ENCODE peak calls at places on chromosomes 11 and 22, in nine cellular contexts. W, J, O, X, B, A, Z, L and Q are unnamed samples.

GRCh38 chr11:70853103-70853830 is 399.1 kb downstream of the SHANK2 start:
- DNase-seq in W (no peak), J (no peak), O (no peak), X (no peak), B (no peak), A (no peak), Z (no peak), L (no peak), Q (no peak)

GRCh38 chr22:35568751-35569725 is 28.4 kb downstream of the RASD2 start:
- DNase-seq in W (no peak), J (no peak), O (peak), X (peak), B (no peak), A (peak), Z (peak), L (no peak), Q (no peak)

GRCh38 chr11:44944181-44944852 is 6.4 kb downstream of the TP53I11 start:
- DNase-seq in W (no peak), J (no peak), O (no peak), X (no peak), B (peak), A (no peak), Z (no peak), L (no peak), Q (no peak)

GRCh38 chr22:29767289-29768051 is at the start of gene UQCR10:
- DNase-seq in W (peak), J (peak), O (peak), X (peak), B (peak), A (peak), Z (peak), L (peak), Q (peak)

GRCh38 chr22:24730864-24731263 is 43.7 kb downstream of the PIWIL3 start:
- DNase-seq in W (no peak), J (no peak), O (no peak), X (no peak), B (no peak), A (no peak), Z (no peak), L (no peak), Q (no peak)

GRCh38 chr11:113577356-113578163 is 102.4 kb upstream of the DRD2 start:
- DNase-seq in W (no peak), J (no peak), O (no peak), X (no peak), B (no peak), A (no peak), Z (no peak), L (no peak), Q (no peak)

GRCh38 chr22:38824587-38824986 is 19.2 kb downstream of the NPTXR start:
- DNase-seq in W (peak), J (no peak), O (peak), X (peak), B (no peak), A (peak), Z (peak), L (peak), Q (peak)

GRCh38 chr22:44893731-44894080 is 116.1 kb downstream of the PHF21B start:
- DNase-seq in W (no peak), J (no peak), O (no peak), X (no peak), B (no peak), A (no peak), Z (no peak), L (no peak), Q (no peak)

GRCh38 chr11:25927391-25927790 is 404.5 kb upstream of the ANO3 start:
- DNase-seq in W (no peak), J (no peak), O (no peak), X (no peak), B (no peak), A (no peak), Z (no peak), L (no peak), Q (no peak)

GRCh38 chr11:8779732-8780131 is 97.1 kb downstream of the RPL27A start:
- DNase-seq in W (no peak), J (no peak), O (no peak), X (no peak), B (no peak), A (no peak), Z (no peak), L (no peak), Q (no peak)

GRCh38 chr22:41398921-41399320 is 17.2 kb downstream of the TEF start:
- DNase-seq in W (no peak), J (no peak), O (no peak), X (no peak), B (no peak), A (no peak), Z (no peak), L (no peak), Q (no peak)

GRCh38 chr22:20463324-20464095 is 25.9 kb upstream of the SCARF2 start:
- DNase-seq in W (no peak), J (no peak), O (no peak), X (no peak), B (peak), A (no peak), Z (no peak), L (no peak), Q (no peak)

GRCh38 chr11:60345489-60345888 is 18.4 kb downstream of the MS4A6E start:
- DNase-seq in W (peak), J (no peak), O (peak), X (no peak), B (no peak), A (peak), Z (no peak), L (peak), Q (peak)

GRCh38 chr11:85346484-85346883 is 280.7 kb downstream of the DLG2 start:
- DNase-seq in W (no peak), J (no peak), O (no peak), X (no peak), B (no peak), A (no peak), Z (no peak), L (no peak), Q (no peak)

GRCh38 chr22:31155425-31155824 is 4.6 kb upstream of the RNF185 start:
- DNase-seq in W (no peak), J (no peak), O (no peak), X (peak), B (no peak), A (peak), Z (peak), L (no peak), Q (no peak)

GRCh38 chr11:55942785-55943392 is 6.7 kb upstream of the OR5I1 start:
- DNase-seq in W (no peak), J (no peak), O (peak), X (peak), B (no peak), A (peak), Z (peak), L (no peak), Q (no peak)

GRCh38 chr22:25144522-25144921 is 55.1 kb upstream of the CRYBB3 start:
- DNase-seq in W (no peak), J (no peak), O (no peak), X (no peak), B (no peak), A (no peak), Z (no peak), L (no peak), Q (no peak)

GRCh38 chr11:119728651-119729580 is at the start of gene NECTIN1:
- DNase-seq in W (peak), J (peak), O (peak), X (peak), B (peak), A (peak), Z (peak), L (peak), Q (peak)

GRCh38 chr11:9363954-9364912 is 20.2 kb upstream of the IPO7 start:
- DNase-seq in W (peak), J (peak), O (peak), X (peak), B (peak), A (peak), Z (peak), L (peak), Q (peak)

GRCh38 chr11:63699906-63700305 is 18.6 kb downstream of the RTN3 start:
- DNase-seq in W (no peak), J (no peak), O (no peak), X (no peak), B (no peak), A (no peak), Z (no peak), L (no peak), Q (no peak)

GRCh38 chr11:122778148-122778547 is 60.2 kb upstream of the CRTAM start:
- DNase-seq in W (no peak), J (no peak), O (peak), X (no peak), B (no peak), A (peak), Z (no peak), L (no peak), Q (no peak)

GRCh38 chr11:110249066-110249465 is 47.3 kb downstream of the RDX start:
- DNase-seq in W (no peak), J (no peak), O (no peak), X (no peak), B (no peak), A (peak), Z (peak), L (no peak), Q (no peak)

GRCh38 chr11:32817843-32818183 is 11.9 kb upstream of the PRRG4 start:
- DNase-seq in W (no peak), J (no peak), O (no peak), X (no peak), B (no peak), A (no peak), Z (no peak), L (no peak), Q (no peak)

GRCh38 chr11:126481303-126481680 is 125.8 kb downstream of the ST3GAL4 start:
- DNase-seq in W (no peak), J (no peak), O (no peak), X (no peak), B (no peak), A (no peak), Z (no peak), L (no peak), Q (no peak)

GRCh38 chr11:48170840-48171233 is 45.8 kb upstream of the OR4B1 start:
- DNase-seq in W (no peak), J (no peak), O (no peak), X (peak), B (no peak), A (peak), Z (peak), L (no peak), Q (no peak)

GRCh38 chr22:44538518-44539315 is 40.7 kb upstream of the RTL6 start:
- DNase-seq in W (no peak), J (no peak), O (no peak), X (no peak), B (no peak), A (no peak), Z (no peak), L (no peak), Q (no peak)

GRCh38 chr11:68375337-68375736 is 62.9 kb downstream of the LRP5 start:
- DNase-seq in W (no peak), J (no peak), O (no peak), X (no peak), B (no peak), A (no peak), Z (no peak), L (no peak), Q (no peak)

GRCh38 chr11:16924826-16925494 is 89.3 kb downstream of the PLEKHA7 start:
- DNase-seq in W (peak), J (no peak), O (peak), X (peak), B (no peak), A (peak), Z (peak), L (peak), Q (no peak)

GRCh38 chr11:78336877-78337553 is 80.6 kb downstream of the GAB2 start:
- DNase-seq in W (no peak), J (no peak), O (peak), X (no peak), B (no peak), A (no peak), Z (no peak), L (no peak), Q (no peak)